ENCODE peak calls at places on chromosome 12, in four cellular contexts. B is transverse colon, C is heart right ventricle, M is left ventricle myocardium inferior. I is an unnamed sample.
A peak's percentile ranks its signal among the peaks of the same experiment; 100 is the strongest.

GRCh38 chr12:12079291-12079690 is 8.6 kb downstream of the BCL2L14 start:
- DNase-seq in C (no peak), B (no peak), M (no peak), I (no peak)

GRCh38 chr12:77113971-77114370 is 48.6 kb upstream of the E2F7 start:
- DNase-seq in M (no peak), C (no peak), B (no peak), I (no peak)

GRCh38 chr12:100128509-100128908 is 14.2 kb downstream of the BLTP3B start:
- DNase-seq in B (peak; percentile 29), M (peak; percentile 33), C (peak; percentile 28), I (no peak)

GRCh38 chr12:1552978-1553471 is 41.4 kb downstream of the FBXL14 start:
- DNase-seq in C (no peak), B (no peak), M (no peak), I (no peak)

GRCh38 chr12:124774462-124775167 is 89.0 kb downstream of the SCARB1 start:
- DNase-seq in B (peak; percentile 48), M (no peak), C (no peak), I (no peak)

GRCh38 chr12:92912672-92913071 is 16.4 kb downstream of the EEA1 start:
- DNase-seq in C (no peak), B (no peak), M (no peak), I (no peak)

GRCh38 chr12:25119020-25119419 is 75.9 kb downstream of the DNAI7 start:
- DNase-seq in C (no peak), M (no peak), B (no peak), I (no peak)

GRCh38 chr12:117388865-117389508 is 27.6 kb upstream of the NOS1 start:
- DNase-seq in M (no peak), B (no peak), C (no peak), I (no peak)

GRCh38 chr12:26614217-26614616 is 218.8 kb downstream of the ITPR2 start:
- DNase-seq in M (no peak), C (peak; percentile 14), B (peak; percentile 14), I (peak; percentile 27)

GRCh38 chr12:104738371-104738710 is 219.7 kb downstream of the SLC41A2 start:
- DNase-seq in M (no peak), C (no peak), B (no peak), I (no peak)

GRCh38 chr12:30870491-30871265 is 55.9 kb upstream of the TSPAN11 start:
- DNase-seq in M (no peak), B (no peak), C (no peak), I (no peak)

GRCh38 chr12:125454786-125455450 is 389.7 kb downstream of the AACS start:
- DNase-seq in C (no peak), M (no peak), B (no peak), I (no peak)

GRCh38 chr12:49051777-49052438 is 8.7 kb downstream of the KMT2D start:
- DNase-seq in C (no peak), B (no peak), M (no peak), I (no peak)

DNA sequence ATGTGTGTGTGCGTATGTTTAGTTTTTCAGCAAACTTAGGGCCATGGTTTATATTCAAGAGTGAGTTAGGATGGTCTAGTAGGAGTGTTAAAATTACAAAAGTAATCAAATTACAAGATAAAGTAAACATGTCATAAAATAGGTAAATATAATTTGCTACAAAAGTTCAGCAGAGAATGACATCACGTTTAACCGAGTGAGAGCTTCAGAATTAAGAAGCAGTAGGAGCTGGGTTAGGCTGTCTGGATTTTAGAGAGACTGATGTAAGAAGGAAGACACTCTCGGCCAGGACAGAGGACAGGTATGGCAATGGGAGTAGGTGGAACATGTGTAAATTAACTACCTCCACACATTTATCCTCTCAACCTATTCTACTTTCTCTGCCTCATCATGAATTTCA is 11.6 kb upstream of the MGST1 start:
- DNase-seq in C (no peak), B (no peak), M (no peak), I (no peak)
- H3K27ac ChIP-seq in C (no peak overlapping the region), B (peak overlapping the region; percentile 57), M (no peak overlapping the region), I (no peak overlapping the region)

GRCh38 chr12:56839489-56840442 is 76.6 kb downstream of the HSD17B6 start:
- DNase-seq in M (peak; percentile 22), C (peak; percentile 38), B (peak; percentile 47), I (peak; percentile 66)
- TF ChIP-seq CTCF in M (peak; percentile 55), C (no peak), B (no peak), I (peak; percentile 61)

DNA sequence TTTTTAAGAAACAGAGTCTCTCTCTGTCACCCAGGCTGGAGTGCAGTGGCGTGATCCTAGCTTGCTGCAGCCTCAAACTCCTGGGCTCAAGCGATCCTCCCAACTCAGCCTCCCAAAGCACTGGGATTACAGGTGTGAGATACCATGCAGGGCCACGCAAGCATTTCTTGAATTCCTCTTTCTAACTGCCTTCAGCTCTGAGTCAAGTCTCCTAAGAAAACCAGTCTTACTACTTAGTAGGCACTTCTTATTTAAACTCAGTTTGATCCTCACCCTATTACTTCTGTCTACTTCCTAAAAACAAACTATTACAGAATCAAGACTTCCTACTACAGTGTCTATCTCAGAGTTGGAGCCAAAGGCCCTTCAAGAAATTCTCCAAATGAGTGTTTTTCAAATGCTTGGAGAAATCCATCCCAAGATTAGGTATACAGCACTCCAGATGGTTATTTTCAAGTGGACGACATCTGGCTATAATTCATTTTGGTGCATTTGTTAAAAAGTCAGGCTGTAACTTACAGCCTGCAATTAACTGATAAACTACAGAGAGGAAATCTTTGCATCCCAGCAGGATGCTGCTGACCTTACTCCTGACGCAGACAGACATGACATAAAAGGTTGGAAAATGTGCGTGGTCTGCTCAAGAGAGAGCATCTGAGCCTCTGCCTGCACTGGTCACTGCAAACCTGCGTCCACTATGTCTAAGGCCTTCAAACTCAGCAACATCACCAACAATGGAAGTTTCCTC is 34.8 kb downstream of the SSH1 start:
- DNase-seq in M (no peak), C (no peak), B (no peak), I (peak; percentile 56)
- H3K36me3 ChIP-seq in M (peaks cover 41% of the 10 kb centered on the region), C (no peaks in the 10 kb centered on the region), B (no peaks in the 10 kb centered on the region), I (peaks cover 24% of the 10 kb centered on the region)

DNA sequence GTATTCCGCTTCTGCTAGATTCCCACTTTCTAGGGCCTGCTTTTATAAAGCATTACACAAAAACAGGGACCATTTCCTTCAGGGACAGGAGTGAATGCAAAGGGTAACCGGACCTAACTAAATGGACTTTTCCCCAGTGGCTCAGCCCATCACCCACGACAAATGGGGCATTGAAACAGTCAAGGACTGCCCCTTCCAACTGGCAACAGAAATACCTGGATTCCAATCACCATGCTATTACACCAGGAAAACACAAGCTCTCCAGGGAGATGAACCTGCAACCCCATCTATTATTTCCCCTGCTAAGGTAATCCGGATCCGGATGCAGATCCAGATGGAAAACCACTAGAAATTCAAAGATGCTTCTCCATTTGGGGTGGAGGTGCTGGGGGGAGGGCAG is 1.0 kb downstream of the MPHOSPH9 start:
- DNase-seq in B (no peak), M (no peak), C (no peak), I (no peak)
- H3K27ac ChIP-seq in B (peak overlapping the region; percentile 94), M (peak overlapping the region; percentile 94), C (peak overlapping the region; percentile 96), I (no peak overlapping the region)

GRCh38 chr12:3882896-3883564 is 9.8 kb upstream of the PARP11 start:
- DNase-seq in C (no peak), B (no peak), M (no peak), I (peak; percentile 32)
- TF ChIP-seq CTCF in C (no peak), B (no peak), M (peak; percentile 26), I (peak; percentile 40)

GRCh38 chr12:106521901-106522300 is 60.9 kb upstream of the RFX4 start:
- DNase-seq in M (no peak), B (no peak), C (no peak), I (no peak)
- H3K36me3 ChIP-seq in M (no peaks in the 10 kb centered on the region), B (no peaks in the 10 kb centered on the region), C (no peaks in the 10 kb centered on the region), I (no peaks in the 10 kb centered on the region)